ENCODE peak calls at places on chromosomes 13 and 19, in seven cellular contexts. D, P, X, K, S, J and Z are unnamed samples.

GRCh38 chr19:50333235-50333736 is 4.1 kb upstream of the KCNC3 start:
- DNase-seq in D (peak), P (peak), X (peak), K (peak), S (peak), J (peak), Z (peak)

GRCh38 chr19:31701146-31701545 is 351.9 kb upstream of the TSHZ3 start:
- DNase-seq in D (no peak), P (no peak), X (no peak), K (no peak), S (no peak), J (no peak), Z (no peak)

GRCh38 chr13:41505209-41505835 is 48.0 kb downstream of the RGCC start:
- DNase-seq in D (no peak), P (no peak), X (no peak), K (peak), S (no peak), J (no peak), Z (no peak)

GRCh38 chr13:39148513-39148961 is 110.3 kb downstream of the NHLRC3 start:
- DNase-seq in D (no peak), P (no peak), X (no peak), K (no peak), S (no peak), J (no peak), Z (no peak)

GRCh38 chr13:76600086-76600485 is 286.1 kb downstream of the KCTD12 start:
- DNase-seq in D (no peak), P (no peak), X (no peak), K (no peak), S (no peak), J (no peak), Z (no peak)

GRCh38 chr13:75978815-75979214 is 342.7 kb downstream of the LMO7 start:
- DNase-seq in D (no peak), P (no peak), X (no peak), K (no peak), S (no peak), J (no peak), Z (no peak)

GRCh38 chr19:10110972-10111317 is 548 bp upstream of the P2RY11 start:
- DNase-seq in D (no peak), P (no peak), X (no peak), K (no peak), S (no peak), J (no peak), Z (no peak)

GRCh38 chr19:32566246-32566830 is 14.7 kb upstream of the PDCD5 start:
- DNase-seq in D (no peak), P (no peak), X (no peak), K (peak), S (no peak), J (peak), Z (no peak)

GRCh38 chr13:30629527-30629926 is 11.8 kb downstream of the USPL1 start:
- DNase-seq in D (no peak), P (no peak), X (no peak), K (no peak), S (no peak), J (no peak), Z (no peak)

GRCh38 chr13:59494560-59494970 is 669.2 kb downstream of the DIAPH3 start:
- DNase-seq in D (no peak), P (no peak), X (no peak), K (no peak), S (no peak), J (no peak), Z (no peak)

GRCh38 chr19:16594131-16594586 is 21.9 kb upstream of the SLC35E1 start:
- DNase-seq in D (no peak), P (peak), X (peak), K (no peak), S (peak), J (no peak), Z (no peak)

GRCh38 chr13:50580684-50581305 is 262.7 kb downstream of the DLEU7 start:
- DNase-seq in D (no peak), P (no peak), X (no peak), K (peak), S (no peak), J (no peak), Z (no peak)
- TF ChIP-seq CTCF in D (no peak), P (no peak), X (no peak), K (peak), S (no peak), J (no peak), Z (peak)

GRCh38 chr19:30255783-30256509 is 116.2 kb upstream of the ZNF536 start:
- DNase-seq in D (peak), P (no peak), X (no peak), K (no peak), S (no peak), J (no peak), Z (no peak)
- TF ChIP-seq CTCF in D (no peak), P (no peak), X (no peak), K (no peak), S (no peak), J (no peak), Z (no peak)

DNA sequence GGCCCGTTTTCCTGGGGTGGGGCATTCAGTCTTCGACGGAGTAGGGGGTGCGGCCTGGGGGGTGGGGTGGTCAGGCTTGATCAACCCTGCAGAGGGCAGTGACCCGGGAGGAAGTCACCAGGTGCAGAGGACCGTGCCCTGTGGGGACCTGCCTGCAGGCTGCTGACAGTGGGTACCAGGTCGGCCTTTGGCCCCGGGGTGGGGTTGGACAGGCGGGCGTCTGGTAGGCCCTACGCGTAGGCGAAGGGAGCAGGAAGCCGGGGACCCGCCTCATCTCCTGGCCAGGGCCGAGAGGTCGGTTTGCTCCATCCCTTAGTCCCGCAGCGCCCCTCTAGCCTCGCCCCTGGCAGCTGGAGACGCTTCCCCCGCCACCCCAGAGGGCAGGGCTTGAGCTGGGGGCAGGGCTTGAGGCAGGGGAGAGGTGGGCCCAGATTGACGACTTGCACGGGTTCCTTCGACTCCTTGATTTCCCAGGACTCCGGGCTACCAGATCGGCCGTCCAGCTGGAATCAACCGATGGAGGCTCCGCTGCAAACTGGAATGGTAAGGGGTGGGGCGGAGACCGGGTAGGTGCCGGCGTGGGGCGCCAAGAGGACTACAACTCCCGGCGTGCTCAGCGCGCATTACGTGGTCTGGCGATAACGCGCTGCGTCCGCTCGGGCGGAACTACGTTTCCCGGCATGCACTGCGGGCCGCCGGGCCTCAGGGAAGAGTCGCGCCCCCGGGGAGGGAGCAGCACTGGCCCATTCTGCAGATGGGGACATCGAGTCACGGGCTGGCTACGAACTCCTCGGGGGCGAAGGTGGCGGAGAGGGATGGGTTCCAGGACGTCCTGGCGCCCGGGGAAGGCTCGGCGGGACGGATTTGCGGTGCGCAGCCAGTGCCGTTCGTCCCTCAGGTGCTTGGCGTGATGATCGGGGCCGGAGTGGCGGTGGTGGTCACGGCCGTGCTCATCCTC is at the start of gene PNPLA6:
- DNase-seq in D (peak), P (peak), X (peak), K (peak), S (peak), J (peak), Z (no peak)
- TF ChIP-seq CTCF in D (no peak), P (no peak), X (no peak), K (no peak), S (no peak), J (no peak), Z (no peak)

GRCh38 chr19:20077791-20078463 is at the start of gene ZNF90:
- DNase-seq in D (peak), P (peak), X (peak), K (peak), S (peak), J (peak), Z (peak)
- TF ChIP-seq CTCF in D (peak), P (no peak), X (no peak), K (no peak), S (no peak), J (no peak), Z (peak)

GRCh38 chr19:55549500-55550320 is 4.4 kb upstream of the SBK3 start:
- DNase-seq in D (peak), P (no peak), X (no peak), K (peak), S (no peak), J (no peak), Z (no peak)
- TF ChIP-seq CTCF in D (no peak), P (no peak), X (no peak), K (no peak), S (no peak), J (no peak), Z (peak)

DNA sequence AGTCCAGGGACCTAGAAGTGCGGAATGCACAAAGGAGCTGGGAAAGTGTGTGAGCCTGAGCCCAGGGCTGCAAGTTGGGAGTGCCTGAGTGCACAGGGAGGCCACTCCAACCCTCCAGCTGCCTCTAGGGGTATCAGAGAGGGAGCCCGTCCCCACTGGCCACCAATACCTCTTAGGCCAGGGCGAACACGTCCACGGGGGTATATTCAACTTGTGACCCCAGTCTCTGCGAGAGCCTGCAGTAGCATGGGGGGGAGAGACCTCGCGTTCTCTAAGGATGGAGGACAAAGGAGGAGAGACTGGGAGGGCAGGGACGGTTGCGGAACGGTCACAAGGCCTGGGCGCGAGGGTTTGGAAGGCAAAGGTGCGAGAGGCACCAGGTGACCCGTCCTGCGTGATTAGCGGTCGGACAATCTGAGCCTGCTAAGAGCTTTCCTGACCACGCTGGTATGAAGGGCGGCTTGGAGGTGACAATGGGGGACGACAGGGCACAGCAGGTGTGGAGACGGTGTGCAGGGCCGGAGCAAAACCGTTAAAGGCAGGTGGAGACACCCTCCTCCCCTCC is 676 bp downstream of the CD320 start:
- DNase-seq in D (peak), P (peak), X (no peak), K (no peak), S (no peak), J (peak), Z (peak)
- TF ChIP-seq CTCF in D (no peak), P (no peak), X (no peak), K (no peak), S (no peak), J (no peak), Z (no peak)